ENCODE peak calls at places on chromosomes 4 and X, in eight cellular contexts. D, E, B, N, C, W, P and H are unnamed samples.

GRCh38 chrX:46279214-46279924 is 265.9 kb downstream of the ZNF674 start:
- DNase-seq in D (no peak), E (no peak), B (no peak), N (no peak), C (no peak), W (no peak), P (peak; percentile 32), H (peak; percentile 22)

GRCh38 chrX:145620666-145621065 is 197.0 kb upstream of the SLITRK2 start:
- DNase-seq in D (no peak), E (no peak), B (no peak), N (no peak), C (no peak), W (no peak), P (no peak), H (no peak)

GRCh38 chr4:142844782-142845181 is 1.3 kb downstream of the INPP4B start:
- DNase-seq in D (no peak), E (no peak), B (no peak), N (no peak), C (no peak), W (no peak), P (no peak), H (no peak)

GRCh38 chr4:8580321-8581093 is at the start of gene GPR78:
- DNase-seq in D (peak; percentile 81), E (peak; percentile 93), B (peak; percentile 3), N (no peak), C (no peak), W (peak; percentile 34), P (peak; percentile 95), H (no peak)

GRCh38 chrX:7946960-7947359 is 19.7 kb upstream of the PNPLA4 start:
- DNase-seq in D (no peak), E (peak; percentile 15), B (no peak), N (no peak), C (no peak), W (no peak), P (peak; percentile 2), H (no peak)

GRCh38 chr4:84167579-84167978 is 331.5 kb downstream of the NKX6-1 start:
- DNase-seq in D (no peak), E (peak; percentile 25), B (no peak), N (no peak), C (no peak), W (no peak), P (peak; percentile 71), H (no peak)

GRCh38 chr4:39025552-39026085 is 6.6 kb downstream of the TMEM156 start:
- DNase-seq in D (no peak), E (no peak), B (no peak), N (no peak), C (no peak), W (no peak), P (no peak), H (no peak)

GRCh38 chrX:25156323-25156722 is 140.6 kb upstream of the ARX start:
- DNase-seq in D (no peak), E (no peak), B (no peak), N (no peak), C (no peak), W (no peak), P (no peak), H (no peak)

GRCh38 chr4:28518781-28519180 is 1658.1 kb downstream of the STIM2 start:
- DNase-seq in D (no peak), E (no peak), B (no peak), N (no peak), C (no peak), W (no peak), P (no peak), H (no peak)

GRCh38 chrX:3712870-3713224 is 602 bp downstream of the PRKX start:
- DNase-seq in D (no peak), E (no peak), B (no peak), N (no peak), C (peak; percentile 64), W (no peak), P (no peak), H (no peak)

GRCh38 chr4:39731908-39732307 is 34.0 kb downstream of the UBE2K start:
- DNase-seq in D (no peak), E (no peak), B (no peak), N (no peak), C (no peak), W (no peak), P (no peak), H (no peak)

DNA sequence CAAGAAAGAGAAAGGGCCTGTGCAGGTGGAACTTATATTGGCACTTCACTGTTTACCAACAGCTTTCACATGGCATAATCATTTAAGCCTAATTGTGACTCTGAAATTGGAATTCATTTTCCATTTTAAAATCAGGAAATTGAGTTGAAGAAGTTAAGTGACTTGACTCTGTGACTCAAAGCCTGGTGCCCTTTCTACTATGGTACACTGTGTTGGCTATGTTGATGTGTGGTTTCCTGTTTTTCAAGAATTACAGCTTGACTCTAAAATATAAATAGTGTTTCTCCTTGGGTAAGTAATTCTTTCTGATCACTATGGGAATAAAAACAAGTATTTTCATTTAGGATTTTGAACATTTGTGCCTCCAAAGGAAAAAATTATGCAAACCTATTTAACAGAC is 4.3 kb downstream of the AFF1 start:
- DNase-seq in D (no peak), E (no peak), B (peak; percentile 21), N (no peak), C (no peak), W (no peak), P (no peak), H (no peak)
- H3K4me1 ChIP-seq in D (peaks cover 39% of the 10 kb centered on the region), E (peaks cover 12% of the 10 kb centered on the region), B (peaks cover 70% of the 10 kb centered on the region), N (peaks cover 36% of the 10 kb centered on the region), C (peaks cover 47% of the 10 kb centered on the region), W (peaks cover 82% of the 10 kb centered on the region), P (peaks cover 39% of the 10 kb centered on the region), H (peaks cover 24% of the 10 kb centered on the region)

DNA sequence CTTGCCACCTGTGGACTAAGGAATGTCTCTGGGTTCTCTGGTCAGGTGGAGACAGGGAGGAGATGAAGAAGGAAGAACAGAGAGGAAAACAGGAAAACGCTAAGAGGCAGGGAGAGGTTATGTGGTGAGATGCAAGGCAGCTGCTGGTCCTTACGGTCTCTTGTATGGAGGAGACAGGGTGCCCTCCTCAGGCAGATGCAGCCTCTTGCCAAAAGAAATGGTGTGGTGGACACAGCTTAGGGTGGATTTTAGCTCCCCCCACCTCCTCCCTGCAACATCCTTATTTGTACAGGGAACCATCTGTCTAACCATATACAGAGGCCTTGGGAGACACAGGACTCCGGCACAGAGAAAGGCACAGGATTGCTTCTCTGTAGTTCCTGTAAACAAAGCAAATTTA is 9.7 kb downstream of the OCIAD2 start:
- DNase-seq in D (no peak), E (no peak), B (no peak), N (no peak), C (no peak), W (no peak), P (no peak), H (no peak)
- H3K36me3 ChIP-seq in D (peaks cover 12% of the 10 kb centered on the region), E (no peaks in the 10 kb centered on the region), B (peaks cover 51% of the 10 kb centered on the region), N (no peaks in the 10 kb centered on the region), C (peaks cover 55% of the 10 kb centered on the region), W (peaks cover 70% of the 10 kb centered on the region), P (peaks cover 28% of the 10 kb centered on the region), H (peaks cover 89% of the 10 kb centered on the region)

GRCh38 chrX:110397904-110398303 is 39.3 kb downstream of the RTL9 start:
- DNase-seq in D (no peak), E (no peak), B (no peak), N (no peak), C (no peak), W (no peak), P (peak; percentile 29), H (no peak)
- H3K27ac ChIP-seq in D (no peak overlapping the region), E (no peak overlapping the region), B (no peak overlapping the region), N (peak overlapping the region; percentile 64), C (no peak overlapping the region), W (no peak overlapping the region), P (no peak overlapping the region), H (no peak overlapping the region)

DNA sequence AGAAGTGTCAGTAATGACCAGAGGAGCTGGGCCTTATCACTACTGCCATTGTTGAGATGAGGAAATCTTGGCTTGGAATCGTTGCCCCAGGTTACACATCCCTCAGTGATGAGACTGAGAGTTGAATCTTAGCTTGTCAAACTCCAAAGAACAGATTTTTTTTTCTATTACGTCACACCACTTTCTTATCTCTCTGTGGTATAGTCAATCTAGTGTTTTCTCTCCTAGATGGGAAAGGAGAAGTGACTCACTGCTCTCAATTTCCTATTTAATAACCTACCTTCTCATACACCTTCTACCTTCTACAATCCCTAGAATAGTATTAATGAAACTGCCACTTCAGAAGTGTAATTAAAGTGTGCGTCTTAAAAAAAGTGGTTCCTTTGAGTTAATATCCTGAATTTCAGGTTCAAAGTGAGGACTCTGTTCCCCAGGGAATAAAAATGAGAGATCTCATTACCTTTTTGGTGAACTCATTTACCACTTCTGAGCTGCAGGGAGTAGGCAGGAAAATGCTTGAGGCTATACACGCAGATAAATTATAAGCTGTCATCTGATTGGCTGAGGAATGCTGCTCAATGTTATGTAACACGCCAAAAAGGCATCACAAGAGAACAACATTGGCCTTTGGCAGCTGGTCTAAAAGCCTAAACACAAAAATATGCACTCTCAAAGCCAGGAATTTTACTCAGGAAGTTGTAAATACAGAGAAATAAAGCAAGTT is 59.3 kb downstream of the MAD2L1 start:
- DNase-seq in D (no peak), E (no peak), B (no peak), N (no peak), C (no peak), W (no peak), P (no peak), H (no peak)
- H3K4me1 ChIP-seq in D (no peaks in the 10 kb centered on the region), E (no peaks in the 10 kb centered on the region), B (no peaks in the 10 kb centered on the region), N (no peaks in the 10 kb centered on the region), C (no peaks in the 10 kb centered on the region), W (no peaks in the 10 kb centered on the region), P (no peaks in the 10 kb centered on the region), H (no peaks in the 10 kb centered on the region)